ENCODE peak calls at places on chromosomes 11 and 22, in six cellular contexts. F, W, V, T, J and O are unnamed samples.

GRCh38 chr11:24872912-24873311 is 376.1 kb downstream of the LUZP2 start:
- DNase-seq in V (no peak), F (no peak), J (no peak), W (no peak), T (no peak), O (no peak)

GRCh38 chr22:21567456-21568206 is at the start of gene UBE2L3:
- DNase-seq in F (peak), W (peak), T (peak), V (peak), J (peak), O (peak)

GRCh38 chr11:59283825-59284772 is 71.4 kb upstream of the MPEG1 start:
- DNase-seq in V (peak), F (no peak), W (peak), J (peak), T (peak), O (peak)

GRCh38 chr11:45089845-45090499 is 56.5 kb upstream of the PRDM11 start:
- DNase-seq in W (peak), V (no peak), T (peak), F (no peak), J (no peak), O (peak)

GRCh38 chr22:32622004-32622761 is 147.6 kb downstream of the FBXO7 start:
- DNase-seq in F (peak), V (peak), W (peak), J (no peak), T (peak), O (peak)

GRCh38 chr11:66546368-66546965 is at the start of gene ACTN3:
- DNase-seq in V (peak), W (no peak), T (no peak), F (peak), J (peak), O (peak)

GRCh38 chr11:125273519-125274000 is 109.0 kb downstream of the PKNOX2 start:
- DNase-seq in W (no peak), V (no peak), F (no peak), J (no peak), T (no peak), O (no peak)

GRCh38 chr11:46235777-46236688 is 41.4 kb upstream of the CREB3L1 start:
- DNase-seq in J (no peak), F (no peak), W (no peak), T (peak), V (no peak), O (no peak)

GRCh38 chr11:2693271-2693833 is 6.4 kb downstream of the KCNQ1OT1 start:
- DNase-seq in V (no peak), T (no peak), J (no peak), F (peak), W (no peak), O (peak)

GRCh38 chr11:47356129-47356997 is 3.9 kb upstream of the MYBPC3 start:
- DNase-seq in T (no peak), V (no peak), F (no peak), J (no peak), W (no peak), O (no peak)

GRCh38 chr11:71324788-71325417 is 72.5 kb upstream of the SHANK2 start:
- DNase-seq in F (no peak), V (no peak), J (no peak), T (no peak), W (no peak), O (no peak)

GRCh38 chr22:43467171-43467570 is 55.4 kb downstream of the MPPED1 start:
- DNase-seq in W (no peak), T (no peak), V (no peak), J (no peak), F (no peak), O (no peak)

GRCh38 chr11:17921620-17922473 is 91.0 kb downstream of the SERGEF start:
- DNase-seq in V (no peak), W (peak), F (no peak), J (no peak), T (peak), O (no peak)

GRCh38 chr11:107789767-107790166 is 68.8 kb downstream of the SLC35F2 start:
- DNase-seq in J (no peak), F (no peak), T (no peak), W (no peak), V (no peak), O (no peak)

GRCh38 chr11:17498058-17498457 is 21.4 kb upstream of the ABCC8 start:
- DNase-seq in J (no peak), F (no peak), V (no peak), T (no peak), W (no peak), O (peak)

GRCh38 chr11:107683807-107684206 is 28.0 kb downstream of the SLN start:
- DNase-seq in J (no peak), V (no peak), W (no peak), T (no peak), F (no peak), O (peak)

GRCh38 chr11:32069361-32070058 is 21.4 kb upstream of the RCN1 start:
- DNase-seq in F (no peak), V (no peak), T (no peak), J (peak), W (no peak), O (no peak)

GRCh38 chr11:80860632-80861031 is 1419.8 kb upstream of the TENM4 start:
- DNase-seq in F (no peak), T (no peak), V (no peak), W (no peak), J (no peak), O (no peak)

GRCh38 chr11:98194611-98195010 is 826.1 kb upstream of the CNTN5 start:
- DNase-seq in T (no peak), F (no peak), W (no peak), J (no peak), V (no peak), O (no peak)

GRCh38 chr22:21996175-21996574 is 13.6 kb upstream of the TOP3B start:
- DNase-seq in W (no peak), F (no peak), V (no peak), T (no peak), J (no peak), O (no peak)

GRCh38 chr22:37173709-37174108 is 14.3 kb downstream of the C1QTNF6 start:
- DNase-seq in F (no peak), W (no peak), T (no peak), J (peak), V (no peak), O (no peak)

GRCh38 chr22:43911351-43911750 is 12.3 kb upstream of the PNPLA3 start:
- DNase-seq in T (no peak), J (no peak), W (no peak), F (no peak), V (no peak), O (no peak)

GRCh38 chr11:65381721-65382035 is 768 bp downstream of the SLC25A45 start:
- DNase-seq in V (no peak), J (peak), W (no peak), F (no peak), T (peak), O (no peak)

GRCh38 chr11:65546217-65546958 is 11.8 kb downstream of the LTBP3 start:
- DNase-seq in J (peak), T (peak), V (peak), W (no peak), F (no peak), O (peak)

GRCh38 chr11:126153999-126154398 is 57.5 kb downstream of the RPUSD4 start:
- DNase-seq in F (no peak), T (peak), J (no peak), V (peak), W (peak), O (no peak)

GRCh38 chr11:27857014-27857413 is 156.8 kb upstream of the BDNF start:
- DNase-seq in F (no peak), J (no peak), V (no peak), T (no peak), W (no peak), O (no peak)

GRCh38 chr22:29570912-29571549 is 9.9 kb downstream of the NIPSNAP1 start:
- DNase-seq in T (no peak), F (no peak), V (no peak), W (no peak), J (no peak), O (no peak)

GRCh38 chr22:21937041-21937820 is 15.4 kb downstream of the PPM1F start:
- DNase-seq in J (peak), W (no peak), T (no peak), F (no peak), V (no peak), O (no peak)

GRCh38 chr11:88050247-88050646 is 125.0 kb downstream of the RAB38 start:
- DNase-seq in T (no peak), J (no peak), W (no peak), V (no peak), F (no peak), O (no peak)
- H2BK120ac ChIP-seq in T (no peak), J (no peak), W (no peak), V (no peak), F (no peak), O (no peak)

DNA sequence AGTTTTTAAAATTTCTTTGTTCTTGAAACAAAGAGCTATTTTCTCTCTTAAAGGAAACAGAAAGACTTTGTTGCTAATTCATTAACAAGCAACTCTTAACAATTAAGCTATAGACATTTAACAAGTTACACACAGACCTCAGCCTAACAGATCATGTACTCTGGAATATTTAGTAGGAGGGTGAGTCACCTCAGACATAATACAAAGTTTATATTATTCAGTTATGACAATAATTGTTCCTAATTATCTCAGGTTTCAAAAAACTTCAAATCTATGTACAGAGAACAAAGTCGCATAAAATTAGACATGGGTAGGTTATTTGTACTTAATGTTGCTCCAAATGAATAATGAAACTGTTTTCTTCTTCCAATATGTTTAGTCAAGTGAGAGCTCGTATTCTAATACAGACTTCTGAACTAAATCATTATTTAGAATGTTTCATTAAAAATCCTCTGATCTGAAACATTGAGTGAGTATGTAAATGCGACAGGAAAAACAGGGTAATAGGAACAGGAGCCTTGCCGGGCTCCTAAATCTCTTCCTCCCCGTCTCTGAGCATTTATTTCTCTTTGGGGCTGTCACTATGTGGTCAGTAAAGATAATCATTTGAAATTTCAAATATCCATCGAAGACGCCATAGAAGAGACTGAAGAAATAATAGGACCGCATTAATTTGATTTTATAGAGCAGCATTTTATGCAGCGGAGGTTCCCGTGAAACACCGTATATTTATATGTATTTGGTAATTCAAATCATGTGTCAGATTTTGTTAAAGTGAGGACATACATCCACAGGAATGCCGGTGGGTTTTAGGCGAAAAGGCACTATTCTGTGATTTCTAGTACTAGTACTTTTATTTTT is 8.7 kb upstream of the BARX2 start:
- DNase-seq in T (no peak), V (no peak), J (no peak), W (no peak), F (no peak), O (no peak)
- H3K14ac ChIP-seq in T (no peak), V (no peak), J (no peak), W (no peak), F (no peak), O (no peak)

GRCh38 chr11:105399505-105399904 is 210.4 kb upstream of the GRIA4 start:
- DNase-seq in T (no peak), F (no peak), J (no peak), V (no peak), W (no peak), O (no peak)

GRCh38 chr11:105393326-105393725 is 216.5 kb upstream of the GRIA4 start:
- DNase-seq in T (no peak), F (no peak), V (no peak), J (no peak), W (no peak), O (no peak)

GRCh38 chr11:105401269-105401809 is 208.5 kb upstream of the GRIA4 start:
- DNase-seq in W (no peak), T (peak), J (no peak), F (no peak), V (no peak), O (no peak)

DNA sequence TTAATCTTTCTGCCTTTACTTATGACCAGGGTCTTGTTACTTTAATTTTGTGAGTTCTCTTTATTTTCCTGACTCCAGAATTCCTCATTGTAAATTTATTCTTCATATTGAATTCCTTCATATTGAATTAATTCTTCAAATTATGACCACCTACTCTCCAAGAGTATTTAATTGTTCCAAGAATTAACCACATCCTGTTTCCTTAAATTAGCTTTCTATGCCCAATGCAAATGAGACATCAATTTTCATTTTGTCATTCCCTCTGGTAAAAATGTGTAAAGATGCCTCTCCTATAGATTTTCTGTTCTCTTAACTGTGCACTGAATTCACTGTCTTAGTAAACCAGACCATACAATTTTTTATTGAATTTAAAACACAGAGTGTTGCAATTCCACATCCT is 211.2 kb upstream of the GRIA4 start:
- DNase-seq in T (no peak), J (no peak), F (no peak), V (no peak), W (no peak), O (no peak)
- H4K91ac ChIP-seq in T (no peak), J (no peak), F (no peak), V (no peak), W (no peak), O (no peak)

GRCh38 chr11:110432713-110433392 is 3.1 kb downstream of the FDX1 start:
- DNase-seq in J (peak), F (no peak), W (peak), V (no peak), T (peak), O (no peak)
- H2BK120ac ChIP-seq in J (peak), F (no peak), W (no peak), V (no peak), T (no peak), O (no peak)